ENCODE peak calls at places on chromosomes 1 and 21, in nine cellular contexts. One of them, this sample, is unnamed.

GRCh38 chr1:21240706-21241105 is 49.6 kb downstream of the ECE1 start:
- DNase-seq in keratinocyte: no peak
- DNase-seq in hepatocyte: no peak
- DNase-seq in DND-41: no peak
- DNase-seq in thoracic aorta: no peak
- DNase-seq in sigmoid colon: no peak
- DNase-seq in esophagus squamous epithelium: no peak
- DNase-seq in neural progenitor cell: no peak
- DNase-seq in A549: no peak
- DNase-seq in this sample: no peak

GRCh38 chr21:14012409-14012808 is 198.3 kb downstream of the LIPI start:
- DNase-seq in A549: no peak
- DNase-seq in esophagus squamous epithelium: no peak
- DNase-seq in thoracic aorta: no peak
- DNase-seq in sigmoid colon: no peak
- DNase-seq in DND-41: no peak
- DNase-seq in keratinocyte: no peak
- DNase-seq in neural progenitor cell: no peak
- DNase-seq in hepatocyte: no peak
- DNase-seq in this sample: no peak

GRCh38 chr1:1781526-1781903 is 3.2 kb upstream of the NADK start:
- DNase-seq in A549: no peak
- DNase-seq in hepatocyte: no peak
- DNase-seq in esophagus squamous epithelium: no peak
- DNase-seq in DND-41: no peak
- DNase-seq in keratinocyte: no peak
- DNase-seq in neural progenitor cell: no peak
- DNase-seq in thoracic aorta: no peak
- DNase-seq in sigmoid colon: no peak
- DNase-seq in this sample: no peak

GRCh38 chr1:153919879-153920852 is 2.6 kb downstream of the GATAD2B start:
- DNase-seq in sigmoid colon: no peak
- DNase-seq in hepatocyte: no peak
- DNase-seq in DND-41: peak; percentile 41
- DNase-seq in thoracic aorta: no peak
- DNase-seq in esophagus squamous epithelium: no peak
- DNase-seq in keratinocyte: no peak
- DNase-seq in A549: peak; percentile 18
- DNase-seq in neural progenitor cell: peak; percentile 12
- DNase-seq in this sample: no peak

GRCh38 chr1:12525311-12526181 is 92.5 kb downstream of the DHRS3 start:
- DNase-seq in thoracic aorta: no peak
- DNase-seq in hepatocyte: peak; percentile 57
- DNase-seq in sigmoid colon: peak; percentile 85
- DNase-seq in keratinocyte: no peak
- DNase-seq in A549: peak; percentile 79
- DNase-seq in esophagus squamous epithelium: no peak
- DNase-seq in neural progenitor cell: no peak
- DNase-seq in DND-41: no peak
- DNase-seq in this sample: peak; percentile 88

GRCh38 chr1:182762536-182762935 is 27.0 kb upstream of the NPL start:
- DNase-seq in hepatocyte: no peak
- DNase-seq in thoracic aorta: no peak
- DNase-seq in keratinocyte: no peak
- DNase-seq in neural progenitor cell: no peak
- DNase-seq in A549: no peak
- DNase-seq in DND-41: no peak
- DNase-seq in sigmoid colon: no peak
- DNase-seq in esophagus squamous epithelium: no peak
- DNase-seq in this sample: no peak

GRCh38 chr1:156654700-156655099 is 12.8 kb downstream of the BCAN start:
- DNase-seq in A549: no peak
- DNase-seq in DND-41: no peak
- DNase-seq in sigmoid colon: no peak
- DNase-seq in hepatocyte: no peak
- DNase-seq in neural progenitor cell: no peak
- DNase-seq in thoracic aorta: no peak
- DNase-seq in esophagus squamous epithelium: no peak
- DNase-seq in keratinocyte: no peak
- DNase-seq in this sample: no peak

GRCh38 chr1:245051349-245052221 is 103.2 kb upstream of the KIF26B start:
- DNase-seq in sigmoid colon: no peak
- DNase-seq in DND-41: no peak
- DNase-seq in neural progenitor cell: no peak
- DNase-seq in keratinocyte: no peak
- DNase-seq in thoracic aorta: no peak
- DNase-seq in hepatocyte: peak; percentile 51
- DNase-seq in esophagus squamous epithelium: no peak
- DNase-seq in A549: no peak
- DNase-seq in this sample: no peak

GRCh38 chr1:96710708-96711477 is 10.7 kb upstream of the PTBP2 start:
- DNase-seq in thoracic aorta: no peak
- DNase-seq in hepatocyte: no peak
- DNase-seq in neural progenitor cell: no peak
- DNase-seq in esophagus squamous epithelium: no peak
- DNase-seq in sigmoid colon: no peak
- DNase-seq in DND-41: no peak
- DNase-seq in keratinocyte: no peak
- DNase-seq in A549: no peak
- DNase-seq in this sample: no peak

GRCh38 chr1:59703226-59703917 is 111.4 kb upstream of the HOOK1 start:
- DNase-seq in hepatocyte: no peak
- DNase-seq in A549: no peak
- DNase-seq in neural progenitor cell: no peak
- DNase-seq in esophagus squamous epithelium: no peak
- DNase-seq in keratinocyte: no peak
- DNase-seq in DND-41: no peak
- DNase-seq in thoracic aorta: no peak
- DNase-seq in sigmoid colon: no peak
- DNase-seq in this sample: peak; percentile 70

GRCh38 chr1:95509989-95510388 is 276.0 kb downstream of the RWDD3 start:
- DNase-seq in DND-41: no peak
- DNase-seq in sigmoid colon: no peak
- DNase-seq in esophagus squamous epithelium: no peak
- DNase-seq in A549: no peak
- DNase-seq in neural progenitor cell: no peak
- DNase-seq in hepatocyte: no peak
- DNase-seq in keratinocyte: no peak
- DNase-seq in thoracic aorta: no peak
- DNase-seq in this sample: no peak

DNA sequence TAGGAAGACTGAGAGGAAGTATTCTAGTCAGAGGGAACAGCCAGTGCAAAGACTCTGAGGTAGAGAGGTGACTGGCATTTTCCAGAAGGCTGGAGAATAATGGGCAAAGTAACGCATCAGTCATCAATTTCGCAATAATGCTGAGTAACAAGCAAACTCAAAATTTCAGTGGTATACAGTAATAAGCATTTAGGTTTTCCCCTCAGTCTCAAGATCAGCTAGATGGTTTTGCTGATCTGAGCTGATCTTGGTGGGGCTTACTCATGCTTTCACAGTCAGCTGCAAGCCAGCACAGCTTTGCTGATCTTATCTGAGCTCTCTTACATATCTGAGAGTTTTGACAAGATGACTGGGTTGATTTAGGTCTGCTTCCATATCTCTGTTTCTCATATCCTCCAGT is 108.7 kb downstream of the TSEN15 start:
- DNase-seq in keratinocyte: peak; percentile 82
- DNase-seq in DND-41: no peak
- DNase-seq in esophagus squamous epithelium: no peak
- DNase-seq in sigmoid colon: no peak
- DNase-seq in neural progenitor cell: no peak
- DNase-seq in A549: peak; percentile 8
- DNase-seq in thoracic aorta: no peak
- DNase-seq in hepatocyte: no peak
- DNase-seq in this sample: no peak
- H3K4me1 ChIP-seq in keratinocyte: peaks cover 25% of the 10 kb centered on the region
- H3K4me1 ChIP-seq in DND-41: no peaks in the 10 kb centered on the region
- H3K4me1 ChIP-seq in esophagus squamous epithelium: no peaks in the 10 kb centered on the region
- H3K4me1 ChIP-seq in sigmoid colon: no peaks in the 10 kb centered on the region
- H3K4me1 ChIP-seq in neural progenitor cell: peaks cover 4% of the 10 kb centered on the region
- H3K4me1 ChIP-seq in A549: no peaks in the 10 kb centered on the region
- H3K4me1 ChIP-seq in thoracic aorta: no peaks in the 10 kb centered on the region
- H3K4me1 ChIP-seq in hepatocyte: no peaks in the 10 kb centered on the region
- H3K4me1 ChIP-seq in this sample: no peaks in the 10 kb centered on the region

GRCh38 chr1:184937729-184938128 is 36.6 kb downstream of the NIBAN1 start:
- DNase-seq in neural progenitor cell: no peak
- DNase-seq in keratinocyte: no peak
- DNase-seq in esophagus squamous epithelium: no peak
- DNase-seq in sigmoid colon: no peak
- DNase-seq in thoracic aorta: no peak
- DNase-seq in A549: no peak
- DNase-seq in hepatocyte: no peak
- DNase-seq in DND-41: no peak
- DNase-seq in this sample: no peak

GRCh38 chr1:184941735-184942134 is 32.6 kb downstream of the NIBAN1 start:
- DNase-seq in neural progenitor cell: no peak
- DNase-seq in sigmoid colon: no peak
- DNase-seq in thoracic aorta: no peak
- DNase-seq in esophagus squamous epithelium: no peak
- DNase-seq in DND-41: no peak
- DNase-seq in A549: no peak
- DNase-seq in keratinocyte: no peak
- DNase-seq in hepatocyte: no peak
- DNase-seq in this sample: no peak

GRCh38 chr1:184940226-184940625 is 34.1 kb downstream of the NIBAN1 start:
- DNase-seq in hepatocyte: no peak
- DNase-seq in esophagus squamous epithelium: no peak
- DNase-seq in sigmoid colon: no peak
- DNase-seq in DND-41: no peak
- DNase-seq in keratinocyte: no peak
- DNase-seq in A549: no peak
- DNase-seq in neural progenitor cell: no peak
- DNase-seq in thoracic aorta: no peak
- DNase-seq in this sample: no peak

GRCh38 chr1:184941094-184941733 is 33.1 kb downstream of the NIBAN1 start:
- DNase-seq in DND-41: no peak
- DNase-seq in esophagus squamous epithelium: no peak
- DNase-seq in A549: no peak
- DNase-seq in neural progenitor cell: no peak
- DNase-seq in sigmoid colon: no peak
- DNase-seq in keratinocyte: no peak
- DNase-seq in hepatocyte: no peak
- DNase-seq in thoracic aorta: no peak
- DNase-seq in this sample: no peak

GRCh38 chr1:184940694-184941093 is 33.6 kb downstream of the NIBAN1 start:
- DNase-seq in thoracic aorta: no peak
- DNase-seq in A549: no peak
- DNase-seq in neural progenitor cell: no peak
- DNase-seq in sigmoid colon: no peak
- DNase-seq in esophagus squamous epithelium: no peak
- DNase-seq in hepatocyte: no peak
- DNase-seq in keratinocyte: no peak
- DNase-seq in DND-41: no peak
- DNase-seq in this sample: no peak
- H3K4me3 ChIP-seq in thoracic aorta: no peak overlapping the region
- H3K4me3 ChIP-seq in A549: no peak overlapping the region
- H3K4me3 ChIP-seq in neural progenitor cell: no peak overlapping the region
- H3K4me3 ChIP-seq in sigmoid colon: no peak overlapping the region
- H3K4me3 ChIP-seq in esophagus squamous epithelium: no peak overlapping the region
- H3K4me3 ChIP-seq in hepatocyte: no peak overlapping the region
- H3K4me3 ChIP-seq in keratinocyte: no peak overlapping the region
- H3K4me3 ChIP-seq in DND-41: no peak overlapping the region
- H3K4me3 ChIP-seq in this sample: no peak overlapping the region

GRCh38 chr1:18940303-18941020 is 16.0 kb downstream of the IFFO2 start:
- DNase-seq in neural progenitor cell: no peak
- DNase-seq in esophagus squamous epithelium: no peak
- DNase-seq in A549: no peak
- DNase-seq in DND-41: no peak
- DNase-seq in hepatocyte: no peak
- DNase-seq in thoracic aorta: no peak
- DNase-seq in sigmoid colon: no peak
- DNase-seq in keratinocyte: no peak
- DNase-seq in this sample: no peak
- TF ChIP-seq CTCF in neural progenitor cell: no peak
- TF ChIP-seq CTCF in esophagus squamous epithelium: no peak
- TF ChIP-seq CTCF in A549: no peak
- TF ChIP-seq CTCF in DND-41: no peak
- TF ChIP-seq CTCF in hepatocyte: no peak
- TF ChIP-seq CTCF in thoracic aorta: no peak
- TF ChIP-seq CTCF in sigmoid colon: no peak
- TF ChIP-seq CTCF in keratinocyte: no peak
- TF ChIP-seq CTCF in this sample: no peak

GRCh38 chr1:147072371-147073061 is 99.8 kb downstream of the PRKAB2 start:
- DNase-seq in esophagus squamous epithelium: no peak
- DNase-seq in DND-41: no peak
- DNase-seq in sigmoid colon: peak; percentile 54
- DNase-seq in thoracic aorta: no peak
- DNase-seq in hepatocyte: peak; percentile 41
- DNase-seq in keratinocyte: no peak
- DNase-seq in neural progenitor cell: peak; percentile 63
- DNase-seq in A549: no peak
- DNase-seq in this sample: no peak
- H3K4me1 ChIP-seq in esophagus squamous epithelium: no peaks in the 10 kb centered on the region
- H3K4me1 ChIP-seq in DND-41: peaks cover 8% of the 10 kb centered on the region
- H3K4me1 ChIP-seq in sigmoid colon: peaks cover 14% of the 10 kb centered on the region
- H3K4me1 ChIP-seq in thoracic aorta: no peaks in the 10 kb centered on the region
- H3K4me1 ChIP-seq in hepatocyte: no peaks in the 10 kb centered on the region
- H3K4me1 ChIP-seq in keratinocyte: no peaks in the 10 kb centered on the region
- H3K4me1 ChIP-seq in neural progenitor cell: no peaks in the 10 kb centered on the region
- H3K4me1 ChIP-seq in A549: no peaks in the 10 kb centered on the region
- H3K4me1 ChIP-seq in this sample: no peaks in the 10 kb centered on the region

GRCh38 chr1:117425050-117425734 is 57.9 kb downstream of the MAN1A2 start:
- DNase-seq in DND-41: no peak
- DNase-seq in neural progenitor cell: no peak
- DNase-seq in sigmoid colon: no peak
- DNase-seq in A549: no peak
- DNase-seq in hepatocyte: no peak
- DNase-seq in thoracic aorta: no peak
- DNase-seq in keratinocyte: no peak
- DNase-seq in esophagus squamous epithelium: no peak
- DNase-seq in this sample: no peak
- H3K4me3 ChIP-seq in DND-41: no peak overlapping the region
- H3K4me3 ChIP-seq in neural progenitor cell: no peak overlapping the region
- H3K4me3 ChIP-seq in sigmoid colon: no peak overlapping the region
- H3K4me3 ChIP-seq in A549: no peak overlapping the region
- H3K4me3 ChIP-seq in hepatocyte: no peak overlapping the region
- H3K4me3 ChIP-seq in thoracic aorta: no peak overlapping the region
- H3K4me3 ChIP-seq in keratinocyte: no peak overlapping the region
- H3K4me3 ChIP-seq in esophagus squamous epithelium: no peak overlapping the region
- H3K4me3 ChIP-seq in this sample: no peak overlapping the region